ENCODE peak calls at places on chromosomes 1 and 21, in five cellular contexts. O, G, D, P and V are unnamed samples.

GRCh38 chr1:71948561-71948960 is 333.8 kb downstream of the NEGR1 start:
- DNase-seq in O (no peak), G (no peak), D (no peak), P (no peak), V (no peak)

GRCh38 chr1:19758227-19758830 is 41.4 kb downstream of the TMCO4 start:
- DNase-seq in O (peak), G (no peak), D (no peak), P (peak), V (peak)

GRCh38 chr1:111406325-111406768 is 21.2 kb downstream of the OVGP1 start:
- DNase-seq in O (no peak), G (no peak), D (no peak), P (peak), V (no peak)

GRCh38 chr1:151511636-151512215 is 539 bp downstream of the CGN start:
- DNase-seq in O (no peak), G (no peak), D (peak), P (no peak), V (no peak)

GRCh38 chr1:244361764-244362473 is 89.8 kb downstream of the ADSS2 start:
- DNase-seq in O (peak), G (no peak), D (peak), P (peak), V (no peak)

GRCh38 chr21:31992391-31992790 is 119.6 kb downstream of the HUNK start:
- DNase-seq in O (no peak), G (no peak), D (no peak), P (no peak), V (no peak)

GRCh38 chr1:37092937-37093336 is 58.6 kb upstream of the GRIK3 start:
- DNase-seq in O (no peak), G (no peak), D (no peak), P (no peak), V (no peak)

GRCh38 chr1:168623003-168623828 is 46.8 kb downstream of the XCL1 start:
- DNase-seq in O (peak), G (no peak), D (peak), P (peak), V (no peak)

GRCh38 chr1:179767177-179767581 is 24.1 kb downstream of the FAM163A start:
- DNase-seq in O (no peak), G (no peak), D (no peak), P (no peak), V (no peak)

GRCh38 chr1:30043731-30044408 is 679.5 kb downstream of the MATN1 start:
- DNase-seq in O (no peak), G (no peak), D (no peak), P (no peak), V (no peak)

GRCh38 chr1:248618878-248619277 is 16.0 kb downstream of the OR2T11 start:
- DNase-seq in O (no peak), G (no peak), D (peak), P (peak), V (no peak)

GRCh38 chr1:100362821-100363466 is 10.6 kb downstream of the CDC14A start:
- DNase-seq in O (peak), G (no peak), D (no peak), P (no peak), V (no peak)

GRCh38 chr1:30748699-30749401 is 8.7 kb downstream of the LAPTM5 start:
- DNase-seq in O (no peak), G (no peak), D (no peak), P (peak), V (no peak)

GRCh38 chr1:219160942-219161341 is 12.7 kb upstream of the LYPLAL1 start:
- DNase-seq in O (no peak), G (no peak), D (no peak), P (no peak), V (no peak)

GRCh38 chr1:37676281-37677243 is 15.8 kb upstream of the CDCA8 start:
- DNase-seq in O (no peak), G (no peak), D (no peak), P (no peak), V (no peak)

GRCh38 chr1:163609858-163610257 is 288.1 kb downstream of the NUF2 start:
- DNase-seq in O (no peak), G (no peak), D (no peak), P (no peak), V (no peak)

GRCh38 chr1:5887436-5888290 is 104.6 kb downstream of the NPHP4 start:
- DNase-seq in O (no peak), G (no peak), D (no peak), P (no peak), V (no peak)

GRCh38 chr21:37907076-37907475 is 9.2 kb downstream of the KCNJ6 start:
- DNase-seq in O (no peak), G (no peak), D (no peak), P (no peak), V (no peak)

GRCh38 chr1:37763791-37764741 is 854 bp downstream of the EPHA10 start:
- DNase-seq in O (no peak), G (no peak), D (no peak), P (peak), V (no peak)

GRCh38 chr1:31564606-31564989 is 11.7 kb upstream of the TINAGL1 start:
- DNase-seq in O (no peak), G (no peak), D (no peak), P (no peak), V (no peak)

GRCh38 chr1:17822741-17823426 is 67.8 kb downstream of the ACTL8 start:
- DNase-seq in O (no peak), G (no peak), D (no peak), P (no peak), V (no peak)

GRCh38 chr1:19488136-19488535 is 2.8 kb upstream of the CAPZB start:
- DNase-seq in O (no peak), G (no peak), D (no peak), P (peak), V (no peak)

GRCh38 chr1:172154571-172154970 is 265.9 kb upstream of the C1orf105 start:
- DNase-seq in O (peak), G (no peak), D (peak), P (peak), V (no peak)

GRCh38 chr1:224906340-224906739 is 23.1 kb upstream of the DNAH14 start:
- DNase-seq in O (no peak), G (no peak), D (no peak), P (no peak), V (no peak)

GRCh38 chr1:162987866-162988265 is 81.3 kb upstream of the RGS4 start:
- DNase-seq in O (no peak), G (no peak), D (no peak), P (peak), V (no peak)

GRCh38 chr1:26853156-26853555 is 9.8 kb upstream of the SFN start:
- DNase-seq in O (no peak), G (peak), D (peak), P (peak), V (peak)

GRCh38 chr1:149936076-149936991 is at the start of gene MTMR11:
- DNase-seq in O (no peak), G (no peak), D (peak), P (peak), V (no peak)

GRCh38 chr1:40531381-40532061 is at the start of gene ZNF684:
- DNase-seq in O (peak), G (peak), D (peak), P (peak), V (peak)

GRCh38 chr1:15345711-15346355 is 63.9 kb upstream of the EFHD2 start:
- DNase-seq in O (no peak), G (no peak), D (no peak), P (no peak), V (no peak)

GRCh38 chr1:6025269-6026094 is 20.2 kb upstream of the KCNAB2 start:
- DNase-seq in O (no peak), G (no peak), D (no peak), P (no peak), V (no peak)

GRCh38 chr1:154970631-154971340 is at the start of gene SHC1:
- DNase-seq in O (no peak), G (peak), D (peak), P (peak), V (peak)

GRCh38 chr1:154973344-154974085 is 966 bp upstream of the CKS1B start:
- DNase-seq in O (peak), G (peak), D (peak), P (peak), V (peak)

GRCh38 chr1:154971341-154971998 is 923 bp upstream of the SHC1 start:
- DNase-seq in O (no peak), G (peak), D (no peak), P (no peak), V (no peak)

GRCh38 chr1:154972517-154973343 is 1.8 kb upstream of the CKS1B start:
- DNase-seq in O (peak), G (peak), D (peak), P (peak), V (peak)

DNA sequence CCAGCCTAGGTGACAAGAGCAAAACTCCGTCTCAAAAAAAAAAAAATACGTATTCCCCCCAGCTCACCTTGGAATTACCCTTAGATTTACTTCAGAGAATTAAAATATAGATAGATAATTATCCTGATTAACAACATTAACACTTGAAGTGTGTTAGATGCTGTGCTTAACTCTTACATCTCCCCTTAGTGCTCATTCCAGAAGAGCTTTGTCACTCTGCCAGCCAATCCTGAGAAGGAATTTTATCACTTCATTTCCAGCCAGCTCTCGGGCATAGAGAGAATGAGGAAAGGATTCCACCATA is 1.6 kb upstream of the SHC1 start:
- DNase-seq in O (no peak), G (no peak), D (no peak), P (no peak), V (no peak)
- H3K4me3 ChIP-seq in O (peak), G (peak), D (peak), P (peak), V (peak)

DNA sequence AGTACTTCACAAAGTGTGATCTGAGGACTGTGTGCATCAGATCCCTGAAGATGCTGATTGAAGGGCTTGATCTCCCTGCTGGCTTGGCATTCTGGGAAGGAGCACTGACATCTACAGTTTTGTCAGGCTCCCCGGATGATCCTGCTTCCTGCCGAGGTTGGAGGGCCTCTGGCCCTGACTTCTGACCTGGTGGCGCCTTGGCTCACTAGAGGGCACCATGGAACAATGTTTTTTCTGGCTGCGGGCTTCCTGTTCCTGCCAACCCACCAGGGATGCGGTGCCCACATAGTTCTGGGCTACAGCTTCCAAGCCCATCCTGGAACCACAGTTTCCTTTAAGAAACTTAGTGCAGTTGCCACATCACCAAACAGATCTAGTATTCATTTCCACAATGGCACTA is 38.8 kb upstream of the RASAL2 start:
- DNase-seq in O (no peak), G (no peak), D (peak), P (peak), V (no peak)
- TF ChIP-seq CTCF in O (no peak), G (peak), D (peak), P (peak), V (no peak)

GRCh38 chr1:76294470-76295194 is 220.1 kb downstream of the ST6GALNAC3 start:
- DNase-seq in O (no peak), G (no peak), D (no peak), P (no peak), V (no peak)
- H3K4me3 ChIP-seq in O (no peak), G (no peak), D (no peak), P (no peak), V (no peak)

DNA sequence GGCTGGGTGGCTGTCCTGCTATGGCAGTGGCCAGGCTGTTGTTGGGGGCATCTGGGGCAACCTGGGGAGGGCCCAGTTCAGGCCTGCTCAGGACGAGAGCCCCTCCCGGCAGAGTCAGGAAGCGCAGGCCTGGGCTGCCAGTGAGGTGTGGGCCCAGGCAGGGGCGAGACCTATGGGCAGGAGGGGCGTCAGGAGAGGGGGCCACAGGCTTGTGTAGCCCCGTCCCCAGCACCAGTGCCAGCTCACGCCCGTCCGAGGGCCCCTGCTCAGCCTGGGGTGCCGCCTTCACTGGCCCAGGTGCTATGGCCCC is 28.1 kb downstream of the ARHGEF16 start:
- DNase-seq in O (no peak), G (no peak), D (peak), P (no peak), V (no peak)
- TF ChIP-seq CTCF in O (peak), G (no peak), D (no peak), P (no peak), V (peak)

GRCh38 chr1:160048335-160048734 is 16.5 kb upstream of the PIGM start:
- DNase-seq in O (no peak), G (no peak), D (no peak), P (no peak), V (no peak)
- H3K4me3 ChIP-seq in O (no peak), G (no peak), D (no peak), P (no peak), V (no peak)

GRCh38 chr1:245686446-245687030 is 531.8 kb downstream of the KIF26B start:
- DNase-seq in O (no peak), G (no peak), D (no peak), P (no peak), V (no peak)

GRCh38 chr1:245686006-245686405 is 531.2 kb downstream of the KIF26B start:
- DNase-seq in O (no peak), G (no peak), D (no peak), P (no peak), V (no peak)

GRCh38 chr1:245687129-245687635 is 532.4 kb downstream of the KIF26B start:
- DNase-seq in O (no peak), G (no peak), D (no peak), P (no peak), V (no peak)

GRCh38 chr1:245688536-245689453 is 534.0 kb downstream of the KIF26B start:
- DNase-seq in O (no peak), G (no peak), D (no peak), P (no peak), V (no peak)

GRCh38 chr1:245687636-245688535 is 533.1 kb downstream of the KIF26B start:
- DNase-seq in O (no peak), G (no peak), D (no peak), P (no peak), V (no peak)
- TF ChIP-seq CTCF in O (peak), G (no peak), D (no peak), P (no peak), V (no peak)

DNA sequence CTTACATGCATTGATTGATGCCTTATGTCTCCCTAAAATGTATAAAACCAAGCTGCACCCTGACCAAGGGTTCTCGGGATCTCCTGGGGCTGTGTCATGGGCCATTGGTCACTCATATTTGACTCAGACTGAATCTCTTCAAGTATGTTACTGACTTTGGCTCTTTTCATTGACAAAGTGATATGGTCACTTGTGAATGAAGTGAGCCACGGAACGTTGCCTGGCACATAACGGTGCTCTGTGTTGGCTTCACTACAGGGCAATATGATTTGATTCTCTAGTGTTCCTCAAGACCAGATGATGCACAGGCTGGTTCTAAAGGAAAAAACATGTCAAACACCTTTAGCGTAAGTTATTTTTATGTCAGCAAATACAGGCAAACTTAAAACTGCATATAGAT is 11.4 kb upstream of the IL10RB start:
- DNase-seq in O (no peak), G (no peak), D (no peak), P (no peak), V (no peak)
- H3K4me3 ChIP-seq in O (no peak), G (no peak), D (no peak), P (no peak), V (no peak)